ENCODE peak calls at places on chromosomes 13 and 19, in seven cellular contexts. F, V, Q, B, C, I and Y are unnamed samples.

GRCh38 chr19:4425531-4425930 is 23.1 kb downstream of the CHAF1A start:
- DNase-seq in F (no peak), V (peak), Q (no peak), B (no peak), C (no peak), I (peak), Y (no peak)

GRCh38 chr13:110592670-110593069 is 22.7 kb upstream of the NAXD start:
- DNase-seq in F (no peak), V (peak), Q (no peak), B (no peak), C (no peak), I (no peak), Y (no peak)

GRCh38 chr19:51468545-51468920 is 9.8 kb upstream of the CEACAM18 start:
- DNase-seq in F (no peak), V (no peak), Q (no peak), B (no peak), C (no peak), I (no peak), Y (no peak)

GRCh38 chr19:49362048-49362925 is at the start of gene TEAD2:
- DNase-seq in F (peak), V (peak), Q (peak), B (peak), C (peak), I (peak), Y (peak)

GRCh38 chr13:31048521-31048920 is 113.2 kb downstream of the HSPH1 start:
- DNase-seq in F (no peak), V (no peak), Q (no peak), B (no peak), C (no peak), I (no peak), Y (no peak)

GRCh38 chr19:18871543-18871942 is 24.4 kb downstream of the CERS1 start:
- DNase-seq in F (no peak), V (no peak), Q (no peak), B (no peak), C (no peak), I (no peak), Y (no peak)

GRCh38 chr13:89066868-89067466 is 1395.8 kb downstream of the SLITRK5 start:
- DNase-seq in F (peak), V (peak), Q (no peak), B (peak), C (peak), I (peak), Y (peak)

GRCh38 chr13:42181381-42181953 is 90.5 kb upstream of the AKAP11 start:
- DNase-seq in F (peak), V (peak), Q (no peak), B (no peak), C (no peak), I (no peak), Y (no peak)

GRCh38 chr13:73059460-73060250 is 850 bp downstream of the KLF5 start:
- DNase-seq in F (peak), V (no peak), Q (peak), B (peak), C (no peak), I (no peak), Y (peak)

GRCh38 chr19:28063702-28064101 is 1149.2 kb downstream of the UQCRFS1 start:
- DNase-seq in F (no peak), V (no peak), Q (no peak), B (no peak), C (no peak), I (no peak), Y (no peak)

GRCh38 chr13:101019126-101019525 is 344.5 kb upstream of the TMTC4 start:
- DNase-seq in F (no peak), V (peak), Q (no peak), B (no peak), C (no peak), I (peak), Y (no peak)

GRCh38 chr13:19601749-19602725 is 31.4 kb upstream of the MPHOSPH8 start:
- DNase-seq in F (peak), V (peak), Q (peak), B (peak), C (peak), I (peak), Y (peak)

GRCh38 chr19:5023128-5023571 is 54.2 kb downstream of the KDM4B start:
- DNase-seq in F (no peak), V (no peak), Q (no peak), B (no peak), C (no peak), I (no peak), Y (no peak)

GRCh38 chr13:108924154-108924940 is 294.9 kb downstream of the MYO16 start:
- DNase-seq in F (no peak), V (peak), Q (no peak), B (no peak), C (no peak), I (peak), Y (no peak)

GRCh38 chr19:46068345-46069258 is 27.8 kb upstream of the IGFL4 start:
- DNase-seq in F (peak), V (peak), Q (no peak), B (no peak), C (peak), I (peak), Y (no peak)

GRCh38 chr19:16326401-16327130 is 1.9 kb downstream of the KLF2 start:
- DNase-seq in F (no peak), V (no peak), Q (no peak), B (no peak), C (no peak), I (no peak), Y (peak)

GRCh38 chr19:35671818-35672217 is 5.5 kb downstream of the UPK1A start:
- DNase-seq in F (peak), V (no peak), Q (no peak), B (no peak), C (no peak), I (no peak), Y (no peak)

GRCh38 chr19:3284759-3285646 is 60.5 kb downstream of the CELF5 start:
- DNase-seq in F (peak), V (peak), Q (peak), B (peak), C (peak), I (peak), Y (peak)

GRCh38 chr19:5691930-5692784 is 2.1 kb downstream of the RPL36 start:
- DNase-seq in F (peak), V (peak), Q (no peak), B (no peak), C (no peak), I (no peak), Y (no peak)

DNA sequence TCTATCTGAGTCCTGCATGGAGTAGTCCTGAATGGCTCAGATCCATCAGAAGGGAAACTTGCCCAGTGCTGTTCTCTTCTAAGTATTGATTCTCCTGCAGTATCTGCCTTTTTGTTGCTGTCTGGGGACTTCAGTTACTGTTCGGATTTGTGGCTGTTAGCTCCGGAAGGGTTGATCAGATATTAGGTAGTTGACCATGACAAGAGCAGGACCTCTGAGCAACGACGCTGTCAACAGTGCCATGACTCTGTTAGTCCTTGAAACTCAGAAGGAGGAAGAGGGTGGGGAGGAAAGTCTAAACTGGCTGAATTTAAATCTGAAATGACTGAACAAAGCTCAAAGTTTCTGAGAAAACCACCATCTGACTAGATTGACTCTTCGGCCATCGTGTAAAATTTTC is 42.2 kb downstream of the CCNE1 start:
- DNase-seq in F (no peak), V (no peak), Q (no peak), B (no peak), C (no peak), I (no peak), Y (no peak)
- TF ChIP-seq CTCF in F (no peak), V (no peak), Q (no peak), B (no peak), C (no peak), I (no peak), Y (no peak)

GRCh38 chr19:58021541-58022282 is 12.1 kb upstream of the ZSCAN1 start:
- DNase-seq in F (peak), V (peak), Q (no peak), B (peak), C (peak), I (peak), Y (no peak)
- TF ChIP-seq CTCF in F (peak), V (peak), Q (peak), B (peak), C (no peak), I (no peak), Y (no peak)

GRCh38 chr19:41937976-41938375 is 9.7 kb upstream of the ERFL start:
- DNase-seq in F (no peak), V (no peak), Q (no peak), B (no peak), C (no peak), I (no peak), Y (no peak)
- TF ChIP-seq CTCF in F (no peak), V (no peak), Q (no peak), B (no peak), C (no peak), I (no peak), Y (no peak)

GRCh38 chr13:49649244-49649962 is 21.1 kb downstream of the ARL11 start:
- DNase-seq in F (peak), V (peak), Q (no peak), B (no peak), C (peak), I (peak), Y (no peak)
- TF ChIP-seq CTCF in F (peak), V (peak), Q (no peak), B (peak), C (peak), I (peak), Y (no peak)

GRCh38 chr19:10079031-10079453 is 7.1 kb upstream of the SHFL start:
- DNase-seq in F (no peak), V (no peak), Q (no peak), B (peak), C (no peak), I (no peak), Y (no peak)

GRCh38 chr19:10076535-10076934 is 9.6 kb upstream of the SHFL start:
- DNase-seq in F (no peak), V (no peak), Q (no peak), B (no peak), C (no peak), I (no peak), Y (no peak)

GRCh38 chr19:10078329-10078728 is 7.8 kb upstream of the SHFL start:
- DNase-seq in F (no peak), V (no peak), Q (no peak), B (no peak), C (no peak), I (no peak), Y (no peak)

GRCh38 chr19:10070730-10071446 is 15.2 kb upstream of the SHFL start:
- DNase-seq in F (no peak), V (no peak), Q (no peak), B (no peak), C (no peak), I (no peak), Y (no peak)

GRCh38 chr19:10074153-10074552 is 12.0 kb upstream of the SHFL start:
- DNase-seq in F (peak), V (peak), Q (no peak), B (no peak), C (no peak), I (no peak), Y (no peak)
- TF ChIP-seq CTCF in F (peak), V (peak), Q (no peak), B (no peak), C (no peak), I (peak), Y (peak)